ENCODE peak calls at places on chromosomes 5 and 9, in ten cellular contexts. Q is GM19239; I is T follicular helper cell; N is AG08396; D is stimulated activated CD4-positive, alpha-beta T cell treated with anti-CD3 and anti-CD28 coated beads, TNF-alpha, amount 100 ng/mL, for 1 hour; F is NCI-H774; L is COR-L47; C is cardiac fibroblast; O is dorsolateral prefrontal cortex; U is nucleus accumbens. P is an unnamed sample.

GRCh38 chr9:125797857-125798399 is 50.8 kb downstream of the PBX3 start:
- DNase-seq in D (no peak), I (no peak), Q (no peak), O (no peak), L (no peak), U (no peak), N (no peak), C (no peak), F (no peak), P (no peak)

GRCh38 chr9:127128341-127129072 is 6.1 kb upstream of the ANGPTL2 start:
- DNase-seq in L (no peak), F (no peak), I (no peak), Q (no peak), O (no peak), D (no peak), N (peak; percentile 62), U (no peak), C (peak; percentile 24), P (peak; percentile 100)

GRCh38 chr9:3751125-3751758 is 225.4 kb upstream of the RFX3 start:
- DNase-seq in O (no peak), C (peak; percentile 68), F (no peak), I (no peak), U (no peak), L (no peak), N (peak; percentile 36), D (no peak), Q (no peak), P (peak; percentile 83)

GRCh38 chr9:36664806-36665205 is 92.1 kb downstream of the MELK start:
- DNase-seq in O (no peak), L (no peak), Q (no peak), I (no peak), F (no peak), C (no peak), N (no peak), D (no peak), U (no peak), P (no peak)

GRCh38 chr5:169762338-169763095 is 125.4 kb downstream of the DOCK2 start:
- DNase-seq in Q (no peak), I (no peak), F (no peak), N (peak; percentile 31), U (no peak), O (no peak), D (no peak), L (no peak), C (peak; percentile 39), P (no peak)

GRCh38 chr9:114278881-114279570 is 43.9 kb upstream of the ORM1 start:
- DNase-seq in C (peak; percentile 74), N (peak; percentile 41), Q (no peak), L (no peak), O (no peak), I (no peak), D (no peak), F (no peak), U (no peak), P (peak; percentile 83)

GRCh38 chr5:143842920-143843319 is 31.0 kb downstream of the HMHB1 start:
- DNase-seq in F (no peak), I (no peak), L (no peak), Q (no peak), O (no peak), N (no peak), U (no peak), C (peak; percentile 24), D (no peak), P (no peak)

GRCh38 chr9:83231039-83231438 is 168.1 kb upstream of the RASEF start:
- DNase-seq in L (no peak), F (no peak), N (no peak), I (no peak), O (no peak), U (no peak), Q (no peak), D (no peak), C (peak; percentile 80), P (no peak)

GRCh38 chr5:133109655-133110483 is 58.1 kb downstream of the HSPA4 start:
- DNase-seq in C (no peak), I (no peak), F (no peak), N (peak; percentile 51), D (no peak), O (no peak), Q (no peak), U (no peak), L (no peak), P (no peak)

GRCh38 chr9:113523421-113524141 is 60.1 kb downstream of the RGS3 start:
- DNase-seq in L (no peak), U (no peak), I (no peak), F (no peak), O (no peak), D (peak; percentile 42), Q (peak; percentile 45), C (no peak), N (peak; percentile 62), P (peak; percentile 96)

GRCh38 chr5:153672347-153673090 is 182.0 kb downstream of the GRIA1 start:
- DNase-seq in U (no peak), C (peak; percentile 50), Q (no peak), I (no peak), N (no peak), L (no peak), O (no peak), D (no peak), F (no peak), P (peak; percentile 50)

GRCh38 chr9:38153152-38153909 is 84.3 kb upstream of the SHB start:
- DNase-seq in D (no peak), O (no peak), Q (no peak), U (no peak), L (no peak), C (no peak), F (no peak), I (no peak), N (no peak), P (peak; percentile 20)

GRCh38 chr5:37916525-37916924 is 76.7 kb upstream of the GDNF start:
- DNase-seq in N (no peak), D (no peak), Q (no peak), I (no peak), O (no peak), U (no peak), C (no peak), L (no peak), F (no peak), P (no peak)

GRCh38 chr5:28896949-28897348 is 1858.6 kb upstream of the CDH9 start:
- DNase-seq in F (peak; percentile 26), Q (no peak), C (peak; percentile 1), I (no peak), N (no peak), U (no peak), L (peak; percentile 31), D (no peak), O (no peak), P (peak; percentile 12)

GRCh38 chr9:127612993-127613954 is 1.2 kb downstream of the STXBP1 start:
- DNase-seq in N (peak; percentile 79), Q (no peak), U (peak; percentile 21), L (peak; percentile 50), O (peak; percentile 58), I (peak; percentile 19), F (peak; percentile 46), D (peak; percentile 8), C (peak; percentile 64), P (peak; percentile 65)

P was measured in myocyte.